ENCODE peak calls at places on chromosomes 12 and 14, in four cellular contexts. One of them, this sample, is unnamed. For H3K4me1, the result is how much of the 10 kb centered on the place peaks cover.

GRCh38 chr12:118307069-118307954 is 65.4 kb downstream of the TAOK3 start:
- DNase-seq in K562: no peak
- DNase-seq in neuronal stem cell: no peak
- DNase-seq in GM23248: peak
- DNase-seq in this sample: peak

GRCh38 chr12:43282106-43282505 is 269.9 kb downstream of the ADAMTS20 start:
- DNase-seq in K562: no peak
- DNase-seq in neuronal stem cell: no peak
- DNase-seq in GM23248: peak
- DNase-seq in this sample: no peak

GRCh38 chr14:77151245-77151644 is 9.7 kb upstream of the ZDHHC22 start:
- DNase-seq in neuronal stem cell: peak
- DNase-seq in K562: peak
- DNase-seq in GM23248: peak
- DNase-seq in this sample: no peak

GRCh38 chr14:46259536-46259935 is 392.0 kb downstream of the RPL10L start:
- DNase-seq in K562: no peak
- DNase-seq in GM23248: peak
- DNase-seq in neuronal stem cell: peak
- DNase-seq in this sample: no peak

GRCh38 chr14:94914191-94914590 is 144.3 kb upstream of the GSC start:
- DNase-seq in K562: no peak
- DNase-seq in neuronal stem cell: no peak
- DNase-seq in GM23248: no peak
- DNase-seq in this sample: no peak

GRCh38 chr12:4191642-4192041 is 81.9 kb upstream of the CCND2 start:
- DNase-seq in neuronal stem cell: no peak
- DNase-seq in K562: no peak
- DNase-seq in GM23248: no peak
- DNase-seq in this sample: no peak

GRCh38 chr12:127108360-127109215 is 1158.4 kb upstream of the TMEM132C start:
- DNase-seq in K562: peak
- DNase-seq in GM23248: peak
- DNase-seq in neuronal stem cell: peak
- DNase-seq in this sample: no peak

GRCh38 chr14:93733646-93734045 is 54.6 kb downstream of the PRIMA1 start:
- DNase-seq in neuronal stem cell: no peak
- DNase-seq in K562: no peak
- DNase-seq in GM23248: no peak
- DNase-seq in this sample: no peak

GRCh38 chr12:58804749-58805148 is 115.6 kb downstream of the LRIG3 start:
- DNase-seq in K562: peak
- DNase-seq in neuronal stem cell: no peak
- DNase-seq in GM23248: peak
- DNase-seq in this sample: no peak

DNA sequence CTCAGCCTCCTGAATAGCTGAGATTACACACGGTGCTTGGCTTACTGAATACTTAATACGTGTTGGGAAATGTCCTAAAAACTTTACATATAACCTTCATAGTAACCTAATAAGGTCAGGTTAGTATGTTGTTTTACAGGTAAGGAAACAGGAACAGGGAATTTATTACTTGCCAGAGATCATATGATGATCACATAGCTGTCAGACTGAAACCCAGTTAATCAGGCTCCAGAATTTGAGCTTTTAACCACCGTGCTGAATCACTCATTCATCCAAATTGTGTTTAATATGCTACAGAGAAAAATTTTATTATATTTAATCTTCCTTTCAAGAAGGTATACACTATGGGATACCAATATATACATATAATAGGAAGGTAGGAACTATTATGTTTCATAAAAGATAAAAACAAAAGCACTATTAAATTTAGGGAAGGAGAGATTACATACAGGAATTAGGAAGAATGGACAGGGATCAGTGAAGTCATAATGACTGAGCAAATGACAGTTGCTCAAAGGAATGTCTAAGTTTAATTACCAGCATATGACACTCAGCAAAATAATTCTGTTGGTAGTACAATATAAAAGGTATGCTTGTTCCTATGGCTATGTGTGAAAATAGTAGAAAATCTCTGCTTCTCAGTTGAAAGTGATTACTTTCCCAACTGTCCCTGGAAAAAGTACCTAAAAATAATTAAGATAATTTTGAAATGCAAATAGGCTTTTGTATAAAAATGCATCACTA is 59.3 kb downstream of the HEATR5A start:
- DNase-seq in K562: no peak
- DNase-seq in neuronal stem cell: no peak
- DNase-seq in GM23248: peak
- DNase-seq in this sample: no peak
- H3K9ac ChIP-seq in K562: no peak
- H3K9ac ChIP-seq in neuronal stem cell: no peak
- H3K9ac ChIP-seq in GM23248: peak
- H3K9ac ChIP-seq in this sample: no peak

GRCh38 chr12:109721276-109721675 is 7.7 kb downstream of the FAM222A start:
- DNase-seq in neuronal stem cell: no peak
- DNase-seq in GM23248: no peak
- DNase-seq in K562: no peak
- DNase-seq in this sample: no peak
- H3K4me1 ChIP-seq in neuronal stem cell: half or more
- H3K4me1 ChIP-seq in GM23248: under half
- H3K4me1 ChIP-seq in K562: under half
- H3K4me1 ChIP-seq in this sample: under half

GRCh38 chr12:2307550-2307949 is 254.8 kb downstream of the CACNA1C start:
- DNase-seq in GM23248: no peak
- DNase-seq in K562: no peak
- DNase-seq in neuronal stem cell: no peak
- DNase-seq in this sample: no peak

GRCh38 chr12:2314492-2314891 is 261.7 kb downstream of the CACNA1C start:
- DNase-seq in neuronal stem cell: no peak
- DNase-seq in K562: no peak
- DNase-seq in GM23248: no peak
- DNase-seq in this sample: no peak

GRCh38 chr12:2312156-2312555 is 259.4 kb downstream of the CACNA1C start:
- DNase-seq in neuronal stem cell: no peak
- DNase-seq in K562: no peak
- DNase-seq in GM23248: no peak
- DNase-seq in this sample: no peak

GRCh38 chr12:2309647-2310046 is 256.9 kb downstream of the CACNA1C start:
- DNase-seq in neuronal stem cell: no peak
- DNase-seq in GM23248: no peak
- DNase-seq in K562: no peak
- DNase-seq in this sample: no peak

DNA sequence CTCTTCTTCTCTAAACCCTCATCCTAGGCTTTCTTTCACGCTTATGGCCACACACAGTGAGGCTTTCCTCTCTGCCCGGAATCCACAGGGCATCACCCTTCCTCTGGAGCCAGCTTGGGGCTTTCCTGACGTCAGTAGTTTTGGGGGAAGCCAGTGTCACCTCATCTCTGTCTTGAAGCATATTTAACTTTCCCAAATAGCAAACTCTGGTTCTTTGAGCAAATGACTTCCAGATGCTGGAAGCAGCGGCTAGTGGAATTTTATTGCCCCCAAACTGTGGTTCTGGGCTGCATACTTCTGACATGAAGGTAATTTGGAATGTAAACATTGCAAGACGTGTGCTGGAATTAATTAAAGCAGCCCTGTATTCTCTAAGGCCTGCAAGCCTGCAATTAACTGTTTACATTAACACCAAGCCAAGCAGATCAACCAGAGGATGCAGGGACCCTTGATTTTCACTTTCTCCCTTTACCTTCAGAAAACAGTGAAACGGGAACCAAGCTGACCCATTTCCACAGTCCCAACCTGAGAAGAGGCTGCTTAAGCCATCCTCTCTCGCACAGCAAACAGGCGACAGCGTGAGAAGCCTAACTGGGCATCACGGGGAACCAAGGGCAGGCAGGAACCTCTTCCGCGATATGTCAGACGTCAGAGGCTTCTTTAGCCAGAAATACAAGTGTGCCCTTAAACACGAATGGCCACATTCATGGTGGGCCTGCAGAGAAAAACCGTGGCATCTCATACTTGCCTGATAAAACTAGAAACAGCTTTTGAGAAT is 258.4 kb downstream of the CACNA1C start:
- DNase-seq in neuronal stem cell: no peak
- DNase-seq in K562: no peak
- DNase-seq in GM23248: peak
- DNase-seq in this sample: no peak
- H3K9ac ChIP-seq in neuronal stem cell: no peak
- H3K9ac ChIP-seq in K562: no peak
- H3K9ac ChIP-seq in GM23248: peak
- H3K9ac ChIP-seq in this sample: no peak

DNA sequence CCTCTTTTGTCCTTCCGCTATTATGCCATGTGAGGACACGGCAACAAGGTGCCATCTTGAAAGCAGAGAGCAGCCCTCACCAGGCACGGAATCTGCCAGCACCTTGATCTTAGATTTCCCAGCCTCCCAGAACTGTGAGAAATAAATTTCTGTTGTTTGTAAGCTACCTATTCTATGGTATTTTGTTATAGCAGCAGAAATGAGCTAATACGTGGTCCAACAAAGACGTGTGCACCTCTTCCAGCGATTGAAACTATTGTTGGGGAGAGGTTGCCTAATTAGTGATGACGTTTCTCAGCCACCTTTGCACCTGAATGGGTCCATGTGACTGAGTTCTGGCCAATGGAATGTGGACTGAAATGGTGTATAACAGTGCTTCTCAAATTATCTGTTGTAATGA is 2.3 kb upstream of the SNAPC1 start:
- DNase-seq in neuronal stem cell: no peak
- DNase-seq in GM23248: no peak
- DNase-seq in K562: no peak
- DNase-seq in this sample: no peak
- H3K4me1 ChIP-seq in neuronal stem cell: under half
- H3K4me1 ChIP-seq in GM23248: under half
- H3K4me1 ChIP-seq in K562: under half
- H3K4me1 ChIP-seq in this sample: under half

DNA sequence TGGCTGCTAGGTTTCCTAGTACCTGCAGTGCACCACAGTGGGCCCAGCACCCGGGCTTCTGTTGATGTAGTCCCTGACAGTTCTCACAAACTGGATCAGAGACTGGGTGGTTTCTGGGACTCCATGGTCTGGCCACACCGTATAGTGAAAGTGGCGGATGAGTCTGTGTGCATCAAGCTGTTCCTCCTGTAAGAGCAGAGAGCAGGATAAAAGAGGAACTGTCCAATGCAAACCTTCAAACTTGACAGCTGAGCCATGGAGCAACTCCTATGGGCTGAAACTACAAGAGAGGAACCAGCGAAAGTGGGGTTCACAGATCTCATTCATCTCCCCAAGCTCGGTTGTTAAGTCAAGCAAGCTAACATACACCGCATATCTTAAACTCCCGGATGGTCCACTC is 102.8 kb downstream of the PTPRB start:
- DNase-seq in GM23248: no peak
- DNase-seq in neuronal stem cell: no peak
- DNase-seq in K562: no peak
- DNase-seq in this sample: no peak
- H3K9ac ChIP-seq in GM23248: no peak
- H3K9ac ChIP-seq in neuronal stem cell: no peak
- H3K9ac ChIP-seq in K562: no peak
- H3K9ac ChIP-seq in this sample: no peak